ENCODE peak calls at places on chromosomes 11 and 22, in six cellular contexts. H is pancreas, B is substantia nigra, G is K562, M is ascending aorta, P is brain microvascular endothelial cell. F is an unnamed sample.

GRCh38 chr11:9251306-9251705 is 13.8 kb downstream of the DENND5A start:
- DNase-seq in G (no peak), P (no peak), M (no peak), H (no peak), B (no peak), F (no peak)

GRCh38 chr22:43385770-43386641 is 25.8 kb upstream of the MPPED1 start:
- DNase-seq in H (peak), B (peak), P (peak), G (peak), M (peak), F (peak)

GRCh38 chr11:122655527-122656072 is at the start of gene UBASH3B:
- DNase-seq in P (peak), G (peak), M (peak), H (peak), B (no peak), F (peak)

GRCh38 chr11:59560290-59560701 is 49.0 kb downstream of the OR4D9 start:
- DNase-seq in B (no peak), M (peak), G (peak), H (no peak), P (peak), F (peak)

GRCh38 chr11:3905080-3905953 is 49.9 kb downstream of the STIM1 start:
- DNase-seq in H (no peak), G (peak), M (no peak), B (no peak), P (peak), F (peak)

GRCh38 chr22:32696089-32696488 is 105.4 kb upstream of the TIMP3 start:
- DNase-seq in M (no peak), B (no peak), P (no peak), H (no peak), G (no peak), F (no peak)

GRCh38 chr11:36774603-36775002 is 176.6 kb upstream of the RAG2 start:
- DNase-seq in P (no peak), B (no peak), G (no peak), H (no peak), M (no peak), F (no peak)

GRCh38 chr22:25282671-25283561 is 63.5 kb downstream of the CRYBB2 start:
- DNase-seq in B (no peak), G (no peak), P (no peak), H (peak), M (no peak), F (no peak)

GRCh38 chr11:18754308-18754707 is 28.3 kb upstream of the IGSF22 start:
- DNase-seq in B (no peak), P (peak), H (no peak), M (no peak), G (no peak), F (no peak)

GRCh38 chr11:116786360-116786759 is 1.5 kb downstream of the ZPR1 start:
- DNase-seq in M (no peak), G (no peak), H (no peak), B (no peak), P (no peak), F (no peak)

GRCh38 chr22:35154937-35155387 is 89.0 kb downstream of the ISX start:
- DNase-seq in G (peak), P (peak), H (peak), B (no peak), M (no peak), F (no peak)

GRCh38 chr22:21606775-21607174 is 23.0 kb downstream of the YDJC start:
- DNase-seq in B (no peak), M (no peak), H (no peak), G (peak), P (no peak), F (no peak)

GRCh38 chr22:39297490-39298193 is 21.8 kb downstream of the RPL3 start:
- DNase-seq in H (peak), P (no peak), G (no peak), M (no peak), B (no peak), F (no peak)

GRCh38 chr11:65781152-65781961 is 581 bp upstream of the AP5B1 start:
- DNase-seq in P (no peak), B (no peak), G (peak), H (peak), M (no peak), F (no peak)

GRCh38 chr11:86632499-86633269 is 39.7 kb downstream of the ME3 start:
- DNase-seq in H (no peak), P (peak), G (no peak), B (no peak), M (peak), F (no peak)

GRCh38 chr11:26331911-26332571 is at the start of gene ANO3:
- DNase-seq in P (peak), H (peak), G (peak), B (no peak), M (no peak), F (no peak)

GRCh38 chr11:96124155-96124554 is 200.2 kb upstream of the MTMR2 start:
- DNase-seq in P (no peak), M (no peak), G (no peak), B (no peak), H (no peak), F (no peak)

GRCh38 chr22:32660292-32660691 is 141.2 kb upstream of the TIMP3 start:
- DNase-seq in P (peak), M (peak), H (peak), G (peak), B (no peak), F (peak)

GRCh38 chr11:3686751-3687150 is 15.6 kb upstream of the CHRNA10 start:
- DNase-seq in G (no peak), H (no peak), P (peak), M (no peak), B (no peak), F (no peak)

GRCh38 chr11:17012712-17013547 is 1.3 kb downstream of the PLEKHA7 start:
- DNase-seq in P (peak), B (no peak), H (no peak), M (peak), G (no peak), F (no peak)

GRCh38 chr11:103326070-103326794 is 217.0 kb downstream of the DYNC2H1 start:
- DNase-seq in H (peak), B (no peak), G (peak), P (peak), M (no peak), F (peak)

GRCh38 chr11:113951487-113951886 is 23.4 kb upstream of the HTR3A start:
- DNase-seq in G (no peak), P (no peak), B (no peak), M (no peak), H (no peak), F (no peak)

GRCh38 chr11:75554258-75555022 is 7.6 kb upstream of the SERPINH1 start:
- DNase-seq in B (peak), P (peak), H (no peak), M (peak), G (peak), F (peak)

GRCh38 chr11:57567512-57568329 is at the start of gene UBE2L6:
- DNase-seq in G (peak), H (peak), P (no peak), M (peak), B (no peak), F (peak)

GRCh38 chr11:84899134-84899533 is 728.0 kb downstream of the DLG2 start:
- DNase-seq in G (no peak), H (no peak), P (no peak), B (no peak), M (no peak), F (no peak)

GRCh38 chr11:13955971-13956421 is 6.5 kb upstream of the SPON1 start:
- DNase-seq in B (no peak), P (peak), M (peak), G (peak), H (no peak), F (peak)

GRCh38 chr11:30788849-30789248 is 202.7 kb upstream of the MPPED2 start:
- DNase-seq in M (no peak), P (no peak), G (no peak), H (no peak), B (no peak), F (no peak)

GRCh38 chr11:68312117-68312779 is at the start of gene LRP5:
- DNase-seq in B (no peak), M (no peak), G (peak), P (no peak), H (peak), F (no peak)

GRCh38 chr11:97617031-97617430 is 1227.2 kb downstream of the JRKL start:
- DNase-seq in H (no peak), B (no peak), G (no peak), P (no peak), M (no peak), F (no peak)

GRCh38 chr11:68412593-68413475 is 47.7 kb upstream of the PPP6R3 start:
- DNase-seq in H (no peak), B (no peak), P (no peak), G (no peak), M (no peak), F (no peak)

GRCh38 chr11:61917043-61917356 is 366 bp downstream of the RAB3IL1 start:
- DNase-seq in G (no peak), B (no peak), P (no peak), H (no peak), M (no peak), F (no peak)

GRCh38 chr11:23134627-23135026 is 274.4 kb upstream of the CCDC179 start:
- DNase-seq in H (peak), G (no peak), P (no peak), B (no peak), M (no peak), F (no peak)

DNA sequence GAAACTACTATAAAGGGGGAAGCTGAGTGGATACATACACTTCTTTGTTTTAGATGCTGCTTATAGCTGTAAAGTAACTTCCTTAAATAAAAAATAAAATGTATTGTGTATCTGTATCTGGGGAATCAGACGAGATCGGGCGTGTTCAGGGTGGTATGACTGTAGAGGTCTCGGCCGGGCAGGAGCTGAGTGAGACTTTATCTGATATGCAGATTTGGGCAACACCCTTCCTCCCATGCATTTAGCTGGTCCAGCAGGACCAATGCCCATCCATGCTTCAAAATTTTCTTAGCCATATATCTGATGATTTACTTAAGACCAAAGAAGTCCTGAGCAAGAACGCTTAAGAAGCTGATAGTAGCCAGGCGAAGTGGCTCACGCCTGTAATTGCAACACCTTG is 44.9 kb upstream of the ZBED5 start:
- DNase-seq in M (no peak), P (no peak), H (no peak), G (no peak), B (no peak), F (no peak)
- H3K27ac ChIP-seq in M (peak), P (no peak), H (no peak), G (no peak), B (no peak), F (no peak)

DNA sequence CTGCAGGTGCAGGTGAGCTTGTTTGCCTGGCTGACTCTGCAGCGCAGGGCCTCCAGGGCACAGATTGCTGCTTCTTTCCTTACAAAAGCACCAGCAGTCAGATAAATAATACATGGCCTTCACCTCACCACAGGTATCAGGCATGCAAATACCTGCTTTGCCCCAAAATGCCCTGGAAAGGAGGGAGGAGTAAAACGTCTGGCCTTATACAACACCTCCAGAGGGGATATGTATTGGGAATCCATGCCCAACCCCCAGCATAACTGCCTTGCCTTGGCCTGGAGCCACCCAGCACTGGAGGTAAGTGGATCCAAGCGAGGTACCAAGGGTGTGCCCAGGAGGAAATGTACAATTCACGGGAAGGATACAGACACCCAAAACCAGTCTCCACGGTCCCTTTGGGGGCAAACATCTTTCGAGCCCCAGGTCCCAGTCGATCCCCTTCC is 860 bp downstream of the TMEM184B start:
- DNase-seq in B (no peak), H (no peak), P (no peak), G (no peak), M (no peak), F (no peak)
- H3K27ac ChIP-seq in B (peak), H (peak), P (peak), G (peak), M (peak), F (peak)

GRCh38 chr11:63610604-63611394 is 3.4 kb downstream of the PLAAT3 start:
- DNase-seq in P (peak), B (no peak), G (no peak), M (no peak), H (no peak), F (no peak)

GRCh38 chr11:63612181-63612580 is 2.1 kb downstream of the PLAAT3 start:
- DNase-seq in H (no peak), B (no peak), G (no peak), M (no peak), P (no peak), F (no peak)

GRCh38 chr11:63609971-63610580 is 4.2 kb downstream of the PLAAT3 start:
- DNase-seq in G (no peak), M (no peak), P (no peak), B (no peak), H (no peak), F (no peak)

GRCh38 chr11:63609536-63609935 is 4.7 kb downstream of the PLAAT3 start:
- DNase-seq in H (no peak), P (no peak), G (no peak), M (peak), B (no peak), F (no peak)

DNA sequence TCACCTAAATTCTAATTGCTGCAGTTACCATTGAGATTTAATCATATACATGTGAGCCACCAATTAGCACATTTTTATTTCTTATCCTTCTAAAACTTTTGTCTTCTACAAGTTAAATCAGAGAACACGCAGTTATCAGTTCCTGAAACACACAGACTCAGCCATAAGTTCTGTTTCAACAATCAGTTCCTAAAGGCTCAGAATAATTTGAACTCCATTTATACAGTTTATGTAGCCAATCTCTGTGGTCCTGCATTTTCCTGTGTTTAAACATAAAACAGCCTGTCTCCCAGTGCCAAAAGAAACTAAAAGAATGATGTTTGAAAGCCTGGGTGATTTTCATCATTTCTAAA is 2.9 kb downstream of the PLAAT3 start:
- DNase-seq in M (no peak), B (no peak), P (no peak), G (no peak), H (no peak), F (no peak)
- H3K27ac ChIP-seq in M (peak), B (peak), P (no peak), G (no peak), H (no peak), F (peak)

DNA sequence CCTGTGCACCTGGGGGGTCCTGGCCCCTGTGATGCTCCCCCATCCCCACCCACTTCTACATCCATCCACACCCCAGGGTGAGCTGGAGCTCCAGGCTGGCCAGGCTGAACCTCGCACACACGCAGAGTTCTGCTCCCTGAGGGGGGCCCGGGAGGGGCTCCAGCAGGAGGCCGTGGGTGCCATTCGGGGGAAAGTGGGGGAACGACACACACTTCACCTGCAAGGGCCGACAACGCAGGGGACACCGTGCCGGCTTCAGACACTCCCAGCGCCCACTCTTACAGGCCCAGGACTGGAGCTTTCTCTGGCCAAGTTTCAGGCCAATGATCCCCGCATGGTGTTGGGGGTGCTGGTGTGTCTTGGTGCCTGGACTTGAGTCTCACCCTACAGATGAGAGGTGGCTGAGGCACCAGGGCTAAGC is 20.0 kb upstream of the TALDO1 start:
- DNase-seq in P (no peak), G (no peak), B (no peak), M (no peak), H (peak), F (no peak)
- H3K27ac ChIP-seq in P (no peak), G (peak), B (no peak), M (peak), H (peak), F (peak)

F was measured in tibial nerve.